ENCODE peak calls at places on chromosomes 7 and 10, in four cellular contexts. S, U, Z and E are unnamed samples.

GRCh38 chr7:136086712-136087111 is 109.6 kb upstream of the MTPN start:
- DNase-seq in S (no peak), U (peak), Z (peak), E (no peak)

GRCh38 chr7:6725003-6725402 is 18.3 kb upstream of the ZNF12 start:
- DNase-seq in S (peak), U (no peak), Z (no peak), E (no peak)

GRCh38 chr10:11091517-11092102 is 73.9 kb downstream of the CELF2 start:
- DNase-seq in S (no peak), U (no peak), Z (no peak), E (no peak)

GRCh38 chr7:16137944-16138343 is 283.4 kb downstream of the CRPPA start:
- DNase-seq in S (no peak), U (no peak), Z (no peak), E (no peak)

GRCh38 chr10:21978191-21978862 is 25.2 kb downstream of the DNAJC1 start:
- DNase-seq in S (no peak), U (peak), Z (no peak), E (no peak)

GRCh38 chr10:95430231-95430951 is 130.8 kb downstream of the SORBS1 start:
- DNase-seq in S (peak), U (peak), Z (peak), E (no peak)

GRCh38 chr7:56007167-56007652 is 42.8 kb downstream of the NIPSNAP2 start:
- DNase-seq in S (no peak), U (no peak), Z (peak), E (no peak)

GRCh38 chr10:96650958-96651357 is 64.1 kb upstream of the TM9SF3 start:
- DNase-seq in S (no peak), U (no peak), Z (no peak), E (no peak)

GRCh38 chr7:36545291-36545690 is 155.6 kb downstream of the ANLN start:
- DNase-seq in S (no peak), U (no peak), Z (no peak), E (no peak)

GRCh38 chr10:116636976-116637375 is 16.2 kb downstream of the PNLIPRP2 start:
- DNase-seq in S (no peak), U (no peak), Z (no peak), E (no peak)

GRCh38 chr10:12501324-12501723 is 152.0 kb downstream of the CAMK1D start:
- DNase-seq in S (no peak), U (no peak), Z (no peak), E (peak)

GRCh38 chr7:30321089-30321991 is 36.9 kb downstream of the ZNRF2 start:
- DNase-seq in S (no peak), U (peak), Z (no peak), E (no peak)

GRCh38 chr10:79070611-79071534 is 2.1 kb downstream of the ZMIZ1 start:
- DNase-seq in S (peak), U (peak), Z (peak), E (no peak)

GRCh38 chr10:24427678-24428409 is 218.9 kb downstream of the KIAA1217 start:
- DNase-seq in S (no peak), U (peak), Z (no peak), E (no peak)

GRCh38 chr10:130635528-130635927 is 499.3 kb downstream of the GLRX3 start:
- DNase-seq in S (no peak), U (no peak), Z (no peak), E (no peak)